ENCODE peak calls at places on chromosomes 16 and 17, in seven cellular contexts. V is activated CD4-positive, alpha-beta T cell treated with anti-CD3 and anti-CD28 coated beads, Interleukin-2, amount 10 ng/mL, durations not matched to agents 7 days and 5 days; E is heart right ventricle; W is H7; S is GM10248; U is fibroblast of lung; X is germinal center. T is an unnamed sample.

GRCh38 chr16:27355610-27356009 is 41.8 kb downstream of the IL4R start:
- DNase-seq in V (peak; percentile 43), E (peak; percentile 56), W (peak; percentile 76), S (no peak), U (peak; percentile 17), X (no peak), T (no peak)

GRCh38 chr16:65975049-65975708 is 391.3 kb upstream of the CDH5 start:
- DNase-seq in V (no peak), E (no peak), W (no peak), S (no peak), U (peak; percentile 71), X (no peak), T (no peak)

GRCh38 chr17:37671028-37671812 is 28.0 kb upstream of the DDX52 start:
- DNase-seq in V (no peak), E (no peak), W (no peak), S (no peak), U (no peak), X (no peak), T (no peak)

GRCh38 chr17:78387982-78388941 is 9.8 kb downstream of the PGS1 start:
- DNase-seq in V (no peak), E (peak; percentile 32), W (no peak), S (peak; percentile 67), U (peak; percentile 68), X (peak; percentile 61), T (peak; percentile 25)

GRCh38 chr17:15220785-15221184 is 44.3 kb downstream of the PMP22 start:
- DNase-seq in V (no peak), E (no peak), W (no peak), S (no peak), U (no peak), X (no peak), T (no peak)

GRCh38 chr16:86676216-86676800 is 98.0 kb downstream of the FOXL1 start:
- DNase-seq in V (no peak), E (no peak), W (no peak), S (no peak), U (peak; percentile 88), X (no peak), T (peak; percentile 91)

GRCh38 chr16:30065943-30066881 is 652 bp downstream of the ALDOA start:
- DNase-seq in V (no peak), E (no peak), W (no peak), S (no peak), U (peak; percentile 70), X (no peak), T (peak; percentile 97)

GRCh38 chr16:3282747-3283524 is at the start of gene ZNF263:
- DNase-seq in V (peak; percentile 96), E (peak; percentile 94), W (peak; percentile 98), S (peak; percentile 97), U (peak; percentile 98), X (peak; percentile 96), T (peak; percentile 100)

GRCh38 chr16:14186007-14186953 is 115.2 kb downstream of the MRTFB start:
- DNase-seq in V (peak; percentile 24), E (peak; percentile 27), W (peak; percentile 31), S (no peak), U (peak; percentile 92), X (no peak), T (no peak)

GRCh38 chr16:53085539-53086450 is 31.0 kb downstream of the CHD9 start:
- DNase-seq in V (no peak), E (no peak), W (no peak), S (no peak), U (peak; percentile 14), X (no peak), T (no peak)

GRCh38 chr16:11005611-11005975 is 61.2 kb downstream of the CLEC16A start:
- DNase-seq in V (no peak), E (no peak), W (no peak), S (no peak), U (peak; percentile 63), X (no peak), T (no peak)

GRCh38 chr17:59620518-59621259 is 994 bp downstream of the CLTC start:
- DNase-seq in V (peak; percentile 69), E (peak; percentile 35), W (peak; percentile 41), S (peak; percentile 51), U (peak; percentile 33), X (peak; percentile 28), T (no peak)

GRCh38 chr16:27254262-27254811 is 14.2 kb downstream of the NSMCE1 start:
- DNase-seq in V (no peak), E (no peak), W (no peak), S (peak; percentile 65), U (no peak), X (no peak), T (no peak)

GRCh38 chr17:49634487-49634865 is 43.4 kb downstream of the SPOP start:
- DNase-seq in V (no peak), E (no peak), W (no peak), S (no peak), U (peak; percentile 33), X (no peak), T (peak; percentile 49)

GRCh38 chr17:5864910-5865657 is 205.1 kb upstream of the WSCD1 start:
- DNase-seq in V (no peak), E (no peak), W (no peak), S (no peak), U (no peak), X (no peak), T (no peak)

GRCh38 chr17:68544111-68544510 is 31.9 kb downstream of the PRKAR1A start:
- DNase-seq in V (no peak), E (no peak), W (no peak), S (no peak), U (no peak), X (no peak), T (peak; percentile 76)

GRCh38 chr16:30518552-30518951 is 7.8 kb downstream of the ZNF768 start:
- DNase-seq in V (no peak), E (no peak), W (peak; percentile 56), S (no peak), U (no peak), X (no peak), T (no peak)

GRCh38 chr17:8226536-8227237 is 16.3 kb upstream of the AURKB start:
- DNase-seq in V (peak; percentile 42), E (peak; percentile 48), W (peak; percentile 75), S (peak; percentile 65), U (peak; percentile 85), X (peak; percentile 24), T (peak; percentile 87)

GRCh38 chr17:81833160-81833920 is at the start of gene MCRIP1:
- DNase-seq in V (peak; percentile 94), E (peak; percentile 97), W (peak; percentile 100), S (peak; percentile 99), U (peak; percentile 91), X (peak; percentile 95), T (peak; percentile 100)

GRCh38 chr16:78455861-78456260 is 356.4 kb downstream of the WWOX start:
- DNase-seq in V (no peak), E (no peak), W (peak; percentile 24), S (no peak), U (no peak), X (no peak), T (peak; percentile 39)

GRCh38 chr16:4016648-4017047 is 99.6 kb downstream of the ADCY9 start:
- DNase-seq in V (no peak), E (no peak), W (no peak), S (no peak), U (peak; percentile 7), X (no peak), T (peak; percentile 60)

GRCh38 chr17:74199306-74200092 is 4.0 kb upstream of the RPL38 start:
- DNase-seq in V (peak; percentile 66), E (peak; percentile 66), W (peak; percentile 95), S (peak; percentile 82), U (peak; percentile 26), X (peak; percentile 72), T (peak; percentile 96)

GRCh38 chr16:3099732-3100499 is 822 bp upstream of the ZSCAN10 start:
- DNase-seq in V (peak; percentile 94), E (peak; percentile 94), W (peak; percentile 98), S (peak; percentile 98), U (peak; percentile 72), X (peak; percentile 96), T (peak; percentile 99)

GRCh38 chr16:24701521-24701951 is 27.9 kb upstream of the TNRC6A start:
- DNase-seq in V (no peak), E (no peak), W (no peak), S (no peak), U (peak; percentile 71), X (no peak), T (no peak)

GRCh38 chr16:46972429-46972970 is 974 bp downstream of the DNAJA2 start:
- DNase-seq in V (no peak), E (no peak), W (peak; percentile 85), S (peak; percentile 21), U (peak; percentile 43), X (peak; percentile 45), T (peak; percentile 88)

GRCh38 chr17:31008374-31009035 is 37.7 kb downstream of the RNF135 start:
- DNase-seq in V (peak; percentile 42), E (peak; percentile 70), W (peak; percentile 83), S (peak; percentile 77), U (peak; percentile 76), X (peak; percentile 54), T (peak; percentile 91)

GRCh38 chr16:65229191-65229662 is 107.4 kb upstream of the CDH11 start:
- DNase-seq in V (no peak), E (no peak), W (no peak), S (no peak), U (peak; percentile 3), X (no peak), T (no peak)

GRCh38 chr16:9079430-9079812 is 12.0 kb upstream of the HAPSTR1 start:
- DNase-seq in V (no peak), E (no peak), W (no peak), S (no peak), U (no peak), X (no peak), T (no peak)

GRCh38 chr17:79220715-79221291 is 146.2 kb downstream of the ENGASE start:
- DNase-seq in V (no peak), E (no peak), W (peak; percentile 96), S (no peak), U (no peak), X (no peak), T (peak; percentile 86)

GRCh38 chr17:78583091-78583490 is 5.9 kb upstream of the DNAH17 start:
- DNase-seq in V (no peak), E (no peak), W (peak; percentile 78), S (no peak), U (no peak), X (peak; percentile 50), T (peak; percentile 84)

GRCh38 chr17:72502940-72503341 is 382.1 kb downstream of the SOX9 start:
- DNase-seq in V (no peak), E (no peak), W (no peak), S (no peak), U (no peak), X (no peak), T (no peak)

GRCh38 chr16:89364603-89365002 is 125.8 kb downstream of the ANKRD11 start:
- DNase-seq in V (no peak), E (no peak), W (no peak), S (no peak), U (peak; percentile 60), X (no peak), T (no peak)

GRCh38 chr16:83420206-83420760 is 387.5 kb upstream of the HSBP1 start:
- DNase-seq in V (no peak), E (no peak), W (peak; percentile 21), S (no peak), U (peak; percentile 44), X (no peak), T (no peak)

GRCh38 chr16:85673529-85674417 is 15.0 kb downstream of the GINS2 start:
- DNase-seq in V (no peak), E (peak; percentile 72), W (peak; percentile 31), S (no peak), U (peak; percentile 74), X (no peak), T (peak; percentile 82)

GRCh38 chr17:79800325-79801155 is 3.7 kb upstream of the CBX8 start:
- DNase-seq in V (peak; percentile 37), E (no peak), W (peak; percentile 90), S (no peak), U (peak; percentile 54), X (no peak), T (peak; percentile 94)

GRCh38 chr16:72312862-72313261 is 140.9 kb upstream of the PMFBP1 start:
- DNase-seq in V (no peak), E (no peak), W (no peak), S (no peak), U (peak; percentile 40), X (no peak), T (no peak)

GRCh38 chr16:69863882-69864281 is 87.3 kb upstream of the CLEC18A start:
- DNase-seq in V (no peak), E (no peak), W (no peak), S (no peak), U (no peak), X (no peak), T (peak; percentile 14)

T was measured in osteoblast.